ENCODE peak calls at places on chromosome 21, in four cellular contexts. N is breast epithelium, G is heart right ventricle, I is stomach. P is an unnamed sample.

GRCh38 chr21:31258073-31258472 is 86.0 kb downstream of the TIAM1 start:
- DNase-seq in I (no peak), G (no peak), N (no peak), P (no peak)

GRCh38 chr21:44709426-44710293 is 1.7 kb downstream of the TSPEAR start:
- DNase-seq in G (no peak), I (no peak), N (no peak), P (peak)

GRCh38 chr21:44666401-44667320 is at the start of gene KRTAP12-2:
- DNase-seq in N (no peak), I (no peak), G (peak), P (no peak)

GRCh38 chr21:14877581-14878228 is 187.1 kb downstream of the NRIP1 start:
- DNase-seq in I (no peak), N (no peak), G (no peak), P (no peak)

GRCh38 chr21:25080706-25081495 is 526.4 kb downstream of the MRPL39 start:
- DNase-seq in G (no peak), N (no peak), I (no peak), P (no peak)

GRCh38 chr21:32645261-32646182 is 33.3 kb upstream of the CFAP298 start:
- DNase-seq in G (no peak), N (no peak), I (no peak), P (no peak)

GRCh38 chr21:41435728-41436127 is 9.7 kb downstream of the MX1 start:
- DNase-seq in I (no peak), N (no peak), G (no peak), P (no peak)

GRCh38 chr21:26061437-26061836 is 109.1 kb downstream of the APP start:
- DNase-seq in N (no peak), G (no peak), I (no peak), P (no peak)

DNA sequence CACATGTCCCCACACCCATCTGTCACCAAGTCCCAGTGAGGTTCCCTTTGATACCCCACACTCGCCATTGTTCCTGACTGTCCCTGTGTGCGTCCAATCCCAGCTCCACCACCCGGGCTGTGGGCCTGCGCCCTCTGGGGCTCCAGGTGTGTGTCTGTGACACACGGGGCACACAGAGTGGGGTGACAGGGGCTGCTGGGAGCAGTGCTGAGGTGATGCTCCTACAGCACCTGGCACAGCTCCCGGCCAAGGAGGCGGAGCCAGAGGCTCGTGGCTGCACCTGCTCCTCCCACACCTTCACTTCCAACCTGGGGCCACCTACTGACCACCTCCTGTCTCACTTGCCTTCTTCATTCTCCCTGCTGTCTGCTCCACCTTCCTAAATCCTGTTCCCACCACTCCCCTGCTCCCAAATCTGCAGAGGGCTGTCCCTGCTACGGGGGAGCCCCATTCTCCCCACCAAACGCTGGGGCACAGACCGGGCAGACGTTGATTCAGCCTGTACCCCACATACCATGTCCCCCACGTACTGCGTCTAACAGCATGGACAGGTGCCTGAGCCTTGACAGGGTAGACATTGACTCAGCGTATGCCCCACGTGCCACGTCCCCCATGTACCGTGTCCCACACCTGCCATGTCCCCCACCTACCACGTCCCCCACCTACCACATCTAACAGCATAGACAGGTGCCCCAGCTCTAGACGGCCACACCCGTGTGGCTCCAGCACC is 16.4 kb downstream of the WDR4 start:
- DNase-seq in G (no peak), I (peak), N (no peak), P (no peak)
- TF ChIP-seq CTCF in G (no peak), I (no peak), N (no peak), P (no peak)

GRCh38 chr21:39085843-39086415 is 97.3 kb downstream of the PSMG1 start:
- DNase-seq in I (no peak), N (no peak), G (no peak), P (no peak)

GRCh38 chr21:39087976-39088370 is 95.3 kb downstream of the PSMG1 start:
- DNase-seq in G (no peak), N (no peak), I (no peak), P (no peak)

GRCh38 chr21:39084979-39085729 is 98.1 kb downstream of the PSMG1 start:
- DNase-seq in G (no peak), N (no peak), I (no peak), P (peak)

GRCh38 chr21:39087238-39087975 is 95.8 kb downstream of the PSMG1 start:
- DNase-seq in N (no peak), G (peak), I (no peak), P (peak)

GRCh38 chr21:39086547-39086946 is 96.7 kb downstream of the PSMG1 start:
- DNase-seq in N (no peak), G (no peak), I (no peak), P (no peak)
- TF ChIP-seq CTCF in N (no peak), G (no peak), I (no peak), P (no peak)

GRCh38 chr21:45830221-45830640 is 151.3 kb upstream of the COL6A1 start:
- DNase-seq in G (no peak), I (no peak), N (no peak), P (no peak)

GRCh38 chr21:45827881-45828579 is 153.5 kb upstream of the COL6A1 start:
- DNase-seq in I (no peak), N (no peak), G (no peak), P (no peak)

GRCh38 chr21:45828580-45829565 is 152.7 kb upstream of the COL6A1 start:
- DNase-seq in N (no peak), I (no peak), G (no peak), P (no peak)

GRCh38 chr21:45830720-45831366 is 150.7 kb upstream of the COL6A1 start:
- DNase-seq in N (no peak), I (no peak), G (no peak), P (no peak)

GRCh38 chr21:45829566-45830147 is 151.9 kb upstream of the COL6A1 start:
- DNase-seq in N (no peak), G (no peak), I (no peak), P (no peak)
- TF ChIP-seq CTCF in N (no peak), G (no peak), I (no peak), P (no peak)

GRCh38 chr21:36480618-36481017 is 696 bp upstream of the CLDN14 start:
- DNase-seq in G (no peak), I (no peak), N (no peak), P (no peak)

GRCh38 chr21:36479415-36480402 is at the start of gene CLDN14:
- DNase-seq in G (peak), I (peak), N (peak), P (no peak)

GRCh38 chr21:36477559-36477958 is 2.4 kb downstream of the CLDN14 start:
- DNase-seq in N (no peak), G (no peak), I (no peak), P (no peak)

GRCh38 chr21:36478207-36478701 is 1.7 kb downstream of the CLDN14 start:
- DNase-seq in I (no peak), G (no peak), N (no peak), P (no peak)

DNA sequence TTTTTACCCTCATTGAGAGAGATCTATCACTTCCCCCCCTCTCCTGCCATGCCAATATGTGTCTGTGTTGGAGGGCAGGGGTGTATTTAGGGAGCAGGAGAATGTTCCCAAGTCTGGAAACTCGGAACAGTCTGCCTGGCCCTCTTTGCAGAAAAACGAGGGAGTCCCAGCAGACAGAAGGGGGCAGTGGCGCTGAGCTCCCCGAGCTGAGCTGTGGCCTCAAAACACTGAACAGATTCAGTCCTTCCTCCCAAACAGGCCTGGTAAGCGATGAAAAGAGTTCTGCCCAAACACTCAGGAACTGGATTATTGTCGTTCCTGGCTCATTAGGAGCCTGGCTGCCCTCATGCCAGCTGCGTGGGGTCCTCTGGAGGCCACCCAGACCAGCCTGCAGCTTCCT is 981 bp downstream of the CLDN14 start:
- DNase-seq in G (no peak), N (no peak), I (no peak), P (no peak)
- TF ChIP-seq CTCF in G (no peak), N (no peak), I (no peak), P (peak)

DNA sequence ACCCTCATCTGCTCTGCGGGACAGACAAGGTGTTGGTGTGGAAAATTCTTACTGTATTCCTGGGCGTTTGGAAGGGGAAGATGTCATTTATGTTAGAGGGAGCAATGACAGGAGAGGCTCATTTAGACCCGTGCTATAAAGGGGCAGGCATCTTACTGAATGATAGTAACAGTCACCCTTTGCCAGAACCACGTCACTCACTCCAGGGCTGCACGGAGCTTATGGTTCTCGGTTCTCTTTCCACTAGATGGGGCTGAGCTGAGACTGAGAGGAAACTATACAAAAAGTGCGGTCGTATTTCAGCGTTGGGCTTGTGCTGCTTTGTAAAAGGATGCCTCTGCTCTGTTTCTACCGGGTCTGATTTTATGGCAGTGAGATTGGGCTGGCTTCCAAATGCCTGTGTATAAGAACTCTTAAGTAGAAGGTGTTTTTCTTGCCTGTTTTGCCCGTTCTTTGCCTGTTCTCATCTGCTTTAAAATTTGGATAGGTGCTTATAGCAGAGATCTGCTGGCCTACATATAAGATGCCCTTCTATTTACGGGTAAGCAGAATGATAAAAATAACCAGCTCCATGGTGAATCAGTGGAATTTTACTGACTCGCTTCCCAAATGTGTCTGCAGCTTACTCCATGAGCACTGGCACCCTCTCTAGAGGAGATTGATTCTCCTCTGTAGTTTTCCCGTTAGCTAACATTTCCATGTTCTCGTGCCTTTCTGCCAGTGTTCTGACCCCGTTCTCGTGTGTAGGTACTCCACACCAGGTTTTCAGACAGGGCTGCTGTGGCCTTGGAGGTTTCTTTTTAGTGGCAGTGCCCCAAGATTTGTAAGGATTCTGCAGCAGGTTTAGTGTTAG is 55.9 kb downstream of the MRPS6 start:
- DNase-seq in I (peak), N (no peak), G (peak), P (no peak)
- TF ChIP-seq CTCF in I (no peak), N (no peak), G (peak), P (peak)

DNA sequence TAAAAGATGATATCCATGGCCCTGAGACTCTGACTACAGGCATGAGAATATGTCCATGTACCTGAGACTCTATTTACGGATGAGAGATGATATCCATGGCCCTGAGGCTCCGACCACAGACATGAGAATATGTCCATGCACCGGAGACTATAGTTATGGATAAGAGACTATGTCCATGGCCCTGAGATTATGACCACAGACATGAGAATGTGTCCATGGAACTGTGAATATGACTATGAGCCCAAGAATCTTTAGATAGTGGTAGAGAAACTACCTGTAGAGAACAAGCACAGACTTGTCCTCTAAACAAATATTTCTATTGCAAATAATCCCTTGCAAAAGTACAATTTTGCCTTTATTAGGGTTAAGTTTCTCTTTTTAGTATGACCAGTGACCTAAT is 263.2 kb downstream of the PCP4 start:
- DNase-seq in N (no peak), I (no peak), G (no peak), P (no peak)
- TF ChIP-seq CTCF in N (no peak), I (no peak), G (no peak), P (no peak)

DNA sequence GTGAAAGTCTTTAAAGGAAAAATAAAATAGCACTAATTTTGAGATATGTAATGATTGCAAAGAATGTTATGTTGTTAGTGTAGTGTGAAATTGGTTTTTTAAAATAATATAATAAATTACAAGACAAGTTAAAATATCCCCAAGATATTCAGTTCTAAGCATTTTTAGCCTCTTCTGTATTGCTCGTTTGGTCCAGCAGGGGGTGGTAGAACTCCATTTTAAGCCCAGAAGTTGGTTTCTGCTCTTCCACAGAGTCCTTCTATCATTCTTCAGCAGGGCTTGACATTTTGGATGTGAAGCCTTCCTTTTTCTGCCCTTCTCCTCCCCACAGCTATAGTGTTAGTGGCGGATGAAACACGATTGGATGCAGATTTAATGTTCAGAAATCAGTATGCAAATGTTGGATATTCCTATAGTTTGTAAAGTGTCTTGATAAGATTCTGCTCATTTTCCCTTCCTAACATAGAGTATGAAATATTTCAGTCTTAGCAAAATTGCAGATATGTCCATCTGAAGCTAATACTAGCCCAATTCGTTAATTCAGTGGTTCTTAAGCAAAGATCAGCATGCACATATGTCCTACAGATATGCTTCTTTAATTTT is 1.5 kb downstream of the NCAM2 start:
- DNase-seq in I (no peak), G (no peak), N (no peak), P (no peak)
- TF ChIP-seq CTCF in I (peak), G (peak), N (peak), P (peak)